ENCODE peak calls at places on chromosomes 3 and 15, in five cellular contexts. N is heart left ventricle; R is A673; P is CD8-positive, alpha-beta T cell; H is GM23338. D is an unnamed sample.

GRCh38 chr3:186414735-186415419 is 52.8 kb upstream of the DGKG start:
- DNase-seq in N (no peak), R (no peak), P (no peak), H (no peak), D (no peak)

GRCh38 chr3:50287262-50287661 is 5.0 kb downstream of the IFRD2 start:
- DNase-seq in N (peak; percentile 85), R (no peak), P (no peak), H (no peak), D (no peak)

GRCh38 chr3:49867871-49868321 is 1.8 kb downstream of the CAMKV start:
- DNase-seq in N (no peak), R (peak; percentile 43), P (no peak), H (peak; percentile 92), D (no peak)

GRCh38 chr3:49534581-49535495 is 19.4 kb upstream of the BSN start:
- DNase-seq in N (no peak), R (no peak), P (no peak), H (peak; percentile 91), D (peak; percentile 12)

GRCh38 chr15:79682851-79683288 is 213.9 kb downstream of the MTHFS start:
- DNase-seq in N (no peak), R (no peak), P (no peak), H (no peak), D (peak; percentile 11)

GRCh38 chr3:183555541-183556081 is at the start of gene KLHL6:
- DNase-seq in N (peak; percentile 54), R (no peak), P (peak; percentile 67), H (no peak), D (no peak)

GRCh38 chr3:14532691-14533456 is 7.3 kb downstream of the GRIP2 start:
- DNase-seq in N (peak; percentile 59), R (peak; percentile 71), P (no peak), H (peak; percentile 98), D (peak; percentile 43)

GRCh38 chr15:38254065-38254883 is 1.6 kb downstream of the SPRED1 start:
- DNase-seq in N (peak; percentile 36), R (peak; percentile 60), P (peak; percentile 4), H (no peak), D (peak; percentile 45)

GRCh38 chr15:47466357-47466756 is 250.9 kb upstream of the SEMA6D start:
- DNase-seq in N (no peak), R (no peak), P (no peak), H (no peak), D (no peak)

GRCh38 chr3:39208463-39209055 is 16.2 kb upstream of the XIRP1 start:
- DNase-seq in N (peak; percentile 72), R (peak; percentile 66), P (no peak), H (peak; percentile 84), D (peak; percentile 24)

GRCh38 chr15:76324066-76324465 is 12.5 kb upstream of the ISL2 start:
- DNase-seq in N (no peak), R (no peak), P (no peak), H (no peak), D (no peak)

GRCh38 chr3:143135150-143135549 is 15.6 kb downstream of the CHST2 start:
- DNase-seq in N (no peak), R (peak; percentile 86), P (no peak), H (no peak), D (no peak)

GRCh38 chr3:163508212-163508611 is 1570.1 kb downstream of the SI start:
- DNase-seq in N (no peak), R (no peak), P (no peak), H (no peak), D (no peak)

GRCh38 chr3:121111914-121112612 is 204.1 kb downstream of the STXBP5L start:
- DNase-seq in N (no peak), R (peak; percentile 17), P (no peak), H (peak; percentile 86), D (peak; percentile 13)

GRCh38 chr3:73604491-73604890 is 20.2 kb downstream of the PDZRN3 start:
- DNase-seq in N (no peak), R (no peak), P (no peak), H (no peak), D (no peak)

GRCh38 chr3:179068779-179069530 is 2.7 kb downstream of the ZMAT3 start:
- DNase-seq in N (no peak), R (peak; percentile 60), P (no peak), H (peak; percentile 50), D (peak; percentile 52)

GRCh38 chr15:64275934-64276333 is 80.0 kb downstream of the CSNK1G1 start:
- DNase-seq in N (no peak), R (no peak), P (no peak), H (no peak), D (no peak)

GRCh38 chr3:10357095-10357494 is 36.2 kb upstream of the SEC13 start:
- DNase-seq in N (peak; percentile 7), R (no peak), P (no peak), H (no peak), D (no peak)

GRCh38 chr15:44394062-44394461 is 33.4 kb upstream of the CTDSPL2 start:
- DNase-seq in N (no peak), R (no peak), P (no peak), H (no peak), D (no peak)

GRCh38 chr15:72042054-72042453 is 75.9 kb downstream of the MYO9A start:
- DNase-seq in N (no peak), R (no peak), P (no peak), H (no peak), D (no peak)

GRCh38 chr3:131338948-131339640 is 42.5 kb upstream of the NUDT16 start:
- DNase-seq in N (no peak), R (no peak), P (no peak), H (no peak), D (no peak)

GRCh38 chr3:113684271-113684819 is 12.1 kb downstream of the USF3 start:
- DNase-seq in N (no peak), R (no peak), P (no peak), H (no peak), D (no peak)

GRCh38 chr3:127135241-127136023 is 57.5 kb upstream of the PRR23E start:
- DNase-seq in N (peak; percentile 63), R (peak; percentile 37), P (no peak), H (peak; percentile 58), D (peak; percentile 95)

GRCh38 chr3:160393346-160394008 is 5.5 kb downstream of the IFT80 start:
- DNase-seq in N (no peak), R (no peak), P (no peak), H (no peak), D (no peak)

GRCh38 chr3:19190136-19190535 is 41.8 kb downstream of the KCNH8 start:
- DNase-seq in N (no peak), R (no peak), P (no peak), H (no peak), D (no peak)

GRCh38 chr15:56286213-56286612 is 42.5 kb upstream of the RFX7 start:
- DNase-seq in N (no peak), R (peak; percentile 4), P (no peak), H (peak; percentile 57), D (no peak)

GRCh38 chr15:67118808-67119207 is 53.4 kb downstream of the SMAD3 start:
- DNase-seq in N (no peak), R (no peak), P (no peak), H (no peak), D (no peak)

GRCh38 chr15:101447168-101447533 is 42.4 kb downstream of the PCSK6 start:
- DNase-seq in N (no peak), R (no peak), P (no peak), H (no peak), D (no peak)

GRCh38 chr15:101445109-101445508 is 44.4 kb downstream of the PCSK6 start:
- DNase-seq in N (no peak), R (no peak), P (no peak), H (no peak), D (no peak)

GRCh38 chr15:101447561-101448071 is 41.9 kb downstream of the PCSK6 start:
- DNase-seq in N (peak; percentile 60), R (no peak), P (no peak), H (no peak), D (no peak)

GRCh38 chr15:101446527-101447167 is 42.9 kb downstream of the PCSK6 start:
- DNase-seq in N (no peak), R (no peak), P (no peak), H (no peak), D (no peak)

GRCh38 chr15:101445562-101446526 is 43.7 kb downstream of the PCSK6 start:
- DNase-seq in N (peak; percentile 88), R (peak; percentile 25), P (no peak), H (no peak), D (no peak)
- H3K4me1 ChIP-seq in N (no peaks in the 10 kb centered on the region), R (no peaks in the 10 kb centered on the region), P (no peaks in the 10 kb centered on the region), H (no peaks in the 10 kb centered on the region), D (peaks cover 7% of the 10 kb centered on the region)

DNA sequence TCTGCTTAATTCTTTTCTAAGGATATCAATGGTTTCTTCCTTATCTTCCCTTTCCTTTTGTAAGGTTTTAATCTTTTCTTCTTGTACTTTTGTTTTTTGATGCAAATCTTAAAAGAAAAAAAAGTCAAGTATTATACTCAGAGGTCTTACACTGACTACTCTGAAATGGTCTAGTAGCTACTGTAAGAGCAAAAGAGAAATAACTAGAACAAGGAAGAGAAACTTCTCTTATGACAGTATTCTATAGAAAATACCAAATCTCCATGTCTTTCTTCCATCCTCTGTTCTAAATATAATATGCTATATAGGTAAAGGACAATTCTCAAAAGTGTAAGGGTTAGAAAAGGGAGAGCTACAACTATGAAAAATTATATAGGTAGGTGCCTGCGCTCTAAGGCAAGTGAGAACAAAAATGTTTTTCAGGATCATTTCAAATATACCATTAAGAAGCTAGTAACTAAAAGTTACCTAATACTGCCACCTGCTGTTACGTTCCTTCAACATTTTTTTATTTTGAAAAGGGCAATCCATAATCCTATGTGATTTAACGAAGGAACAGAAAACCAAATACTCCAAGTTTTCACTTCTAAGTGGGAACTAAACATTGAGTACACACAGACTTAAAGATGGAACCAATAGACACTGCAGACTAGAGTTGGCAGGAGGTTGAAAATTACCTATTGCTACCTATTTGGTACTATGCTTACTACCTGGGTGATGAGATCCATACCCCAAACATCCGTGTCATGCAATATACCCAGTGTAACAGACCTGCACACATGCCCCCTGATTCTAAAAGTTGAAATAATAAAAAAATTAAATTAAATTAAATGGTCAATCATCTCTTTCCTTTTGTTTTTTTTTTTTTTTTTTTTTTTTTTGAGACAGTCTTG is 36.7 kb downstream of the CIP2A start:
- DNase-seq in N (no peak), R (peak; percentile 69), P (no peak), H (peak; percentile 69), D (no peak)
- H3K4me3 ChIP-seq in N (no peak overlapping the region), R (no peak overlapping the region), P (no peak overlapping the region), H (no peak overlapping the region), D (no peak overlapping the region)

GRCh38 chr3:32643354-32643753 is 41.6 kb upstream of the CNOT10 start:
- DNase-seq in N (no peak), R (no peak), P (no peak), H (peak; percentile 2), D (no peak)
- TF ChIP-seq CTCF in N (no peak), R (no peak), P (no peak), H (no peak), D (no peak)

DNA sequence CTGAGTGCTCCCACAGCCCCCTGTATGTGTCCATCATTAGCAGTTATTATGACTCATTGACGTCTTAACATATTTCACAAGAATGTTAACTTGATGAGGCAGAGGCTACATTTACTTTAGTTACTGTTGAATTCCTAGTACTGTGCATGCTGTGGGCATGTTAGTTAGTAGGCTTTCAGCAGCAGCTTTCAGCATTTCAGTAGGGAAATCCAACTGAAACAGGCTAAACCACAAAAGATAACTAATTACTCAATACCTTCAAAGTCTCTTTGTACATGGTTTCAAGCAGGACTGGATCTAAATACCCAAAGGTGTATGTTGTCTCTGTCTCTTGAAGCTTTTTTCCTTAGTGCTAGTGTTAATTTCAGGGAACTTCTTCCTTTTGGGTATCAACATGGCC is 229.9 kb upstream of the SUCLG2 start:
- DNase-seq in N (no peak), R (no peak), P (no peak), H (no peak), D (no peak)
- H3K4me1 ChIP-seq in N (no peaks in the 10 kb centered on the region), R (no peaks in the 10 kb centered on the region), P (no peaks in the 10 kb centered on the region), H (no peaks in the 10 kb centered on the region), D (no peaks in the 10 kb centered on the region)